ENCODE peak calls at places on chromosomes 11 and 22, in five cellular contexts. R, N, M, I and L are unnamed samples.

GRCh38 chr11:69642913-69643632 is 2.1 kb downstream of the CCND1 start:
- DNase-seq in I (no peak), R (peak), N (peak), M (no peak), L (peak)

GRCh38 chr11:1546077-1546535 is 26.0 kb downstream of the DUSP8 start:
- DNase-seq in R (no peak), M (no peak), N (no peak), I (no peak), L (no peak)

GRCh38 chr11:133911169-133911568 is 45.6 kb downstream of the IGSF9B start:
- DNase-seq in M (no peak), R (peak), N (no peak), I (no peak), L (peak)

GRCh38 chr11:120912504-120912903 is 111.4 kb upstream of the TBCEL start:
- DNase-seq in M (peak), I (no peak), R (peak), N (peak), L (peak)

GRCh38 chr11:34522188-34522587 is 8.6 kb upstream of the ELF5 start:
- DNase-seq in N (no peak), I (no peak), M (no peak), R (no peak), L (no peak)

GRCh38 chr11:13861411-13861810 is 101.1 kb upstream of the SPON1 start:
- DNase-seq in N (no peak), I (no peak), R (no peak), M (no peak), L (no peak)

GRCh38 chr11:15499684-15500083 is 385.0 kb downstream of the INSC start:
- DNase-seq in M (no peak), I (no peak), R (no peak), N (no peak), L (no peak)

GRCh38 chr11:108983621-108984020 is 318.8 kb downstream of the DDX10 start:
- DNase-seq in R (no peak), I (no peak), N (no peak), M (no peak), L (no peak)

GRCh38 chr11:77115956-77116355 is 12.1 kb upstream of the MYO7A start:
- DNase-seq in M (no peak), N (no peak), R (no peak), I (no peak), L (no peak)

GRCh38 chr11:34644669-34645406 is 23.9 kb downstream of the EHF start:
- DNase-seq in M (no peak), R (no peak), N (no peak), I (no peak), L (no peak)

GRCh38 chr11:83438438-83438837 is 152.3 kb upstream of the CCDC90B start:
- DNase-seq in M (no peak), I (no peak), R (no peak), N (no peak), L (no peak)

GRCh38 chr11:33000181-33000580 is 15.5 kb upstream of the DEPDC7 start:
- DNase-seq in M (no peak), I (no peak), N (no peak), R (no peak), L (no peak)

GRCh38 chr11:129348813-129349212 is 26.8 kb upstream of the BARX2 start:
- DNase-seq in M (no peak), I (no peak), N (no peak), R (no peak), L (no peak)

GRCh38 chr22:45319319-45319675 is 9.6 kb downstream of the FAM118A start:
- DNase-seq in M (no peak), R (peak), N (no peak), I (no peak), L (no peak)

GRCh38 chr11:125995313-125995712 is 49.5 kb downstream of the VSIG10L2 start:
- DNase-seq in R (no peak), M (no peak), N (no peak), I (no peak), L (no peak)

GRCh38 chr11:134159652-134160051 is 64.1 kb downstream of the NCAPD3 start:
- DNase-seq in N (no peak), R (no peak), I (no peak), M (no peak), L (no peak)

GRCh38 chr22:17914474-17914873 is 109.9 kb downstream of the MICAL3 start:
- DNase-seq in M (no peak), N (no peak), I (no peak), R (no peak), L (no peak)

GRCh38 chr11:100340416-100341323 is 346.4 kb upstream of the ARHGAP42 start:
- DNase-seq in N (no peak), M (no peak), R (no peak), I (no peak), L (no peak)

GRCh38 chr11:34104680-34105078 is 750 bp upstream of the NAT10 start:
- DNase-seq in I (no peak), R (no peak), N (no peak), M (no peak), L (no peak)

GRCh38 chr11:79417069-79417920 is 23.5 kb downstream of the TENM4 start:
- DNase-seq in N (no peak), R (no peak), I (no peak), M (no peak), L (no peak)

GRCh38 chr22:44566911-44567310 is 68.9 kb upstream of the RTL6 start:
- DNase-seq in R (no peak), N (no peak), M (no peak), I (no peak), L (no peak)

GRCh38 chr22:27207907-27208306 is 550.5 kb downstream of the MIAT start:
- DNase-seq in N (no peak), R (no peak), I (no peak), M (no peak), L (no peak)

GRCh38 chr11:72918825-72919224 is 104.6 kb downstream of the ATG16L2 start:
- DNase-seq in R (no peak), N (no peak), I (no peak), M (no peak), L (no peak)

GRCh38 chr11:130478204-130478701 is 29.8 kb downstream of the ADAMTS15 start:
- DNase-seq in M (no peak), N (no peak), R (peak), I (no peak), L (no peak)

GRCh38 chr11:102457056-102457677 is 4.6 kb upstream of the TMEM123 start:
- DNase-seq in M (no peak), I (no peak), N (no peak), R (no peak), L (no peak)

GRCh38 chr11:71140206-71140919 is 112.0 kb downstream of the SHANK2 start:
- DNase-seq in I (no peak), M (no peak), R (no peak), N (no peak), L (no peak)

GRCh38 chr22:47718337-47718736 is 955.9 kb downstream of the TBC1D22A start:
- DNase-seq in M (no peak), I (no peak), R (no peak), N (no peak), L (no peak)

GRCh38 chr22:40749006-40749405 is 69.7 kb downstream of the MCHR1 start:
- DNase-seq in M (no peak), I (no peak), N (no peak), R (no peak), L (no peak)

GRCh38 chr22:45648320-45649070 is 23.1 kb upstream of the ATXN10 start:
- DNase-seq in M (no peak), I (no peak), N (no peak), R (peak), L (no peak)

GRCh38 chr11:130904380-130904779 is 11.9 kb downstream of the SNX19 start:
- DNase-seq in M (no peak), I (no peak), N (no peak), R (peak), L (no peak)

GRCh38 chr22:37295213-37295886 is 13.0 kb downstream of the CYTH4 start:
- DNase-seq in I (no peak), R (no peak), N (no peak), M (no peak), L (no peak)

GRCh38 chr11:41978951-41979350 is 519.5 kb upstream of the LRRC4C start:
- DNase-seq in I (no peak), N (no peak), M (no peak), R (no peak), L (no peak)

GRCh38 chr22:40665312-40665711 is 14.0 kb upstream of the MCHR1 start:
- DNase-seq in M (no peak), R (no peak), N (no peak), I (no peak), L (no peak)

GRCh38 chr11:16781821-16782220 is 43.4 kb downstream of the C11orf58 start:
- DNase-seq in I (no peak), N (no peak), M (no peak), R (no peak), L (no peak)

GRCh38 chr11:86069408-86070086 is 663 bp upstream of the PICALM start:
- DNase-seq in N (peak), M (peak), I (peak), R (peak), L (peak)

GRCh38 chr11:119309411-119309810 is 7.5 kb downstream of the MCAM start:
- DNase-seq in R (no peak), N (no peak), I (no peak), M (no peak), L (no peak)

GRCh38 chr11:119307974-119308373 is 9.0 kb downstream of the MCAM start:
- DNase-seq in R (no peak), I (no peak), M (no peak), N (no peak), L (no peak)

GRCh38 chr11:119307219-119307618 is 9.7 kb downstream of the MCAM start:
- DNase-seq in N (no peak), I (no peak), R (peak), M (no peak), L (no peak)

GRCh38 chr11:119309953-119310681 is 6.8 kb downstream of the MCAM start:
- DNase-seq in I (no peak), R (no peak), M (no peak), N (no peak), L (no peak)

DNA sequence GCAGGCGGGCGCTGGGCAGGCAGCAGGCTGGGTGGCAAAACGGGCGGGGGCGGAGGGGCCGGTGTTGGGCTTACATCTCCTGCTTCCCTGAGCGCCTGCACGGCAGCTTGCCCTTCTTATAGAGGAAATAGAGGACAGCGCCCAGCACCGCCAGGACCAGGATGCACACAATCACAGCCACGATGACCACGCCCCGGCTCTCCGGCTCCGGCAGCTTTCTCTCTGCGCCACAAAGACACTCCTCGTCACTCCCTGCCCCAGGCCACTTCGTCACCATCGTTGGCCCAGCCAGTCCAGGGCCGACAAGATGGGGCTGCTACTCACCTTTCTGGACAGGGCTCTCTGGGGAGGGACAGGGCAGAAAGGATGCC is 6.3 kb downstream of the MCAM start:
- DNase-seq in N (no peak), R (no peak), I (no peak), M (no peak), L (no peak)
- H3K27ac ChIP-seq in N (no peak), R (no peak), I (no peak), M (no peak), L (no peak)

GRCh38 chr11:10452211-10452767 is 2.8 kb upstream of the AMPD3 start:
- DNase-seq in I (no peak), N (no peak), R (no peak), M (no peak), L (no peak)

GRCh38 chr11:10450451-10451398 is 4.3 kb upstream of the AMPD3 start:
- DNase-seq in M (peak), N (peak), I (no peak), R (peak), L (no peak)

GRCh38 chr11:10454506-10454901 is 560 bp upstream of the AMPD3 start:
- DNase-seq in N (no peak), I (no peak), R (no peak), M (no peak), L (no peak)

GRCh38 chr11:10453261-10453660 is 1.8 kb upstream of the AMPD3 start:
- DNase-seq in R (no peak), N (no peak), M (no peak), I (no peak), L (no peak)

GRCh38 chr11:10451399-10452116 is 3.5 kb upstream of the AMPD3 start:
- DNase-seq in I (no peak), M (no peak), N (no peak), R (no peak), L (no peak)
- TF ChIP-seq ZBTB33 in I (no peak), M (no peak), N (no peak), R (no peak), L (no peak)

GRCh38 chr11:95703059-95703458 is 86.5 kb downstream of the FAM76B start:
- DNase-seq in N (no peak), R (no peak), M (no peak), I (no peak), L (no peak)

GRCh38 chr11:95698939-95699562 is 90.5 kb downstream of the FAM76B start:
- DNase-seq in R (no peak), I (no peak), M (no peak), N (peak), L (no peak)

GRCh38 chr11:95697614-95698408 is 91.8 kb downstream of the FAM76B start:
- DNase-seq in I (no peak), R (no peak), N (no peak), M (no peak), L (no peak)

GRCh38 chr11:95700471-95700817 is 89.1 kb downstream of the FAM76B start:
- DNase-seq in N (no peak), I (no peak), R (no peak), M (no peak), L (no peak)

GRCh38 chr11:95699631-95700470 is 89.7 kb downstream of the FAM76B start:
- DNase-seq in I (no peak), R (no peak), M (no peak), N (no peak), L (no peak)
- H3K27ac ChIP-seq in I (peak), R (no peak), M (no peak), N (no peak), L (no peak)

GRCh38 chr11:115939726-115940421 is 435.7 kb upstream of the CADM1 start:
- DNase-seq in M (no peak), N (no peak), R (no peak), I (no peak), L (no peak)
- TF ChIP-seq ZBTB33 in M (no peak), N (no peak), R (no peak), I (no peak), L (no peak)

GRCh38 chr11:123409886-123410549 is 20.1 kb upstream of the GRAMD1B start:
- DNase-seq in N (no peak), I (no peak), R (peak), M (no peak), L (no peak)
- H3K27ac ChIP-seq in N (no peak), I (peak), R (no peak), M (no peak), L (no peak)

GRCh38 chr11:208917-209260 is 1.4 kb downstream of the RIC8A start:
- DNase-seq in M (no peak), N (no peak), R (no peak), I (no peak), L (no peak)
- TF ChIP-seq ZBTB33 in M (no peak), N (no peak), R (no peak), I (no peak), L (no peak)

GRCh38 chr11:18013790-18014507 is 1.1 kb upstream of the SERGEF start:
- DNase-seq in I (no peak), M (no peak), R (peak), N (no peak), L (no peak)

GRCh38 chr11:18012314-18012905 is 437 bp downstream of the SERGEF start:
- DNase-seq in M (no peak), I (no peak), R (peak), N (peak), L (peak)

GRCh38 chr11:18014876-18015275 is 2.0 kb upstream of the SERGEF start:
- DNase-seq in R (no peak), I (no peak), M (no peak), N (no peak), L (no peak)

GRCh38 chr11:18011633-18012313 is 1.1 kb downstream of the SERGEF start:
- DNase-seq in N (peak), M (no peak), I (no peak), R (peak), L (peak)

DNA sequence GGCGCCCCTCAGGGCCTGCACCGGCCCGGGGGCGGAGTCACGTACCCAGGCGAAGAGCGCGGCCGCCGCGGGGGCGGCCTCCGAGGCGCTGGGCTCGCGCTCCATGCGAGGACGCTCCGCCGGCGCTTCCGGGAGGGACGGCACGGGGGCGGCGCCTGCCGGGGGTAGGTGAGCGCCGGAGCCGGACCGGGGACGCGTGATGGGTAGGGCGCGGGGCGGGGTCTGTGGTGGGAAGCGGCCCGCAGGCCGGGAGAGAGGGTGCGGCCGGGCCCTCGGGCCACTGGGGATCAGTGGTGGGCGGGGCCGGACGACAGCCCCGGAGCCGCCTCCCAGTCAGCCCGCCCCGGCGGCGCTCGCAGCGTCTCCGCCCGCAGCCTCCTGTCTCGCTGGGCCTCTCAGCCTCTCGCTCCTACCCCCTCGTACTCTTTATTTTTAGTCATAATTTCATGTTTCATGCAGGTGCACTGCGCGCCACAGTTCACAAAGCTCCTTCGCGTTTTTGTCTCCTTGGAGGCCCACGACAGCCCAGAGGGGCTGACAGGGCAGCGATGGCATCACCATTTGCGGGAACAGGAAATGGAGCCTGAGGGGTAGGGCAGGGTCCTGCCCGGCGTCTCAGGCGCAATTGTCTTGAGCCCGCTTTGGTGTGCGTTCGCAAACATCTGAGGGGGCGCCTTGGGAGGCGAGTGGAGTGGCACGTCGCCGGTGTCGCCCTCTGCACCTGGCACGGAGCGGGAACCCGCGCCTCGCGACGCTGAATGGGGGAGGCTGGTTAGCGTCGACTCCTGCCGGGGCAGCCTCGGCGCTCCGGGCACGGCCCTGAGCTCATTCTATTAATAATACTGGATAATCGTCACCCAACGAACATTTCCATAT is at the start of gene SERGEF:
- DNase-seq in M (peak), I (peak), N (peak), R (peak), L (peak)
- H3K27ac ChIP-seq in M (peak), I (peak), N (peak), R (peak), L (peak)

GRCh38 chr22:29879738-29880137 is 3.2 kb upstream of the MTMR3 start:
- DNase-seq in I (no peak), N (no peak), M (peak), R (peak), L (no peak)
- TF ChIP-seq ZBTB33 in I (no peak), N (no peak), M (no peak), R (no peak), L (no peak)

GRCh38 chr22:49207008-49207775 is 620.5 kb downstream of the BRD1 start:
- DNase-seq in I (no peak), N (no peak), R (no peak), M (no peak), L (no peak)

GRCh38 chr22:49206281-49206680 is 621.4 kb downstream of the BRD1 start:
- DNase-seq in M (no peak), R (no peak), I (no peak), N (no peak), L (no peak)

GRCh38 chr22:49209452-49210195 is 618.0 kb downstream of the BRD1 start:
- DNase-seq in N (peak), R (peak), M (no peak), I (no peak), L (no peak)

GRCh38 chr22:49208768-49209252 is 618.9 kb downstream of the BRD1 start:
- DNase-seq in M (no peak), N (no peak), R (no peak), I (no peak), L (peak)

DNA sequence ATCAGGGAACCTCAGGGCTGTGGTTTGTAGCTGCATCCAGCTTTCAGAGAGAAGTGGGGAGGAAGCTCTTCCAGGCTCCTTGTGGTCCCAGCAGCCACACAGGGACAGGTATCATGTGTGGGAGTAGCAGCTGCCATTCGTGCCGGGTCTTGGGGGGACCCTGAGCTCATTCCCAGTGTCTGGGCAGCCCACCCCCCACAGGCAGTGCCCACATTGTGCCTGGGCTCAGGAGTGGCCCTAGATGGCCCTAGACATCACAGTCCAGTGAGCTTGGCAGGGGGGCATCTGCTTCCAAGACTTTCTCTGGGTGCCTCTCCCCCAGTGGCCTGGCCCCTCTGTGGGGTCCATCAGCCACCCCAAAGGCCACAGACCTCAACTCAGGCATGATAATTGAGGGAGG is 619.7 kb downstream of the BRD1 start:
- DNase-seq in I (no peak), N (no peak), M (no peak), R (no peak), L (no peak)
- H3K27ac ChIP-seq in I (no peak), N (no peak), M (no peak), R (no peak), L (no peak)

GRCh38 chr11:62555464-62556092 is 9.0 kb upstream of the AHNAK start:
- DNase-seq in I (peak), R (peak), M (no peak), N (no peak), L (no peak)

GRCh38 chr11:62553839-62554361 is 7.3 kb upstream of the AHNAK start:
- DNase-seq in I (no peak), N (no peak), M (peak), R (no peak), L (no peak)

GRCh38 chr11:62552931-62553838 is 6.6 kb upstream of the AHNAK start:
- DNase-seq in R (no peak), I (no peak), M (peak), N (no peak), L (peak)

GRCh38 chr11:62554377-62554776 is 7.8 kb upstream of the AHNAK start:
- DNase-seq in N (no peak), R (no peak), I (no peak), M (no peak), L (no peak)

GRCh38 chr11:62552465-62552782 is 5.8 kb upstream of the AHNAK start:
- DNase-seq in N (no peak), I (no peak), M (no peak), R (no peak), L (peak)
- TF ChIP-seq ZBTB33 in N (no peak), I (no peak), M (no peak), R (no peak), L (no peak)